ENCODE peak calls at places on chromosome 5, in six cellular contexts. H is epithelial cell of esophagus; S is progenitor cell of endocrine pancreas; L is glutamatergic neuron; A is dorsolateral prefrontal cortex; X is CD4-positive, alpha-beta T cell. G is an unnamed sample.
A peak's percentile ranks its signal among the peaks of the same experiment; 100 is the strongest.

GRCh38 chr5:53642006-53642405 is 81.6 kb downstream of the NDUFS4 start:
- DNase-seq in H (peak; percentile 58), S (no peak), L (no peak), A (no peak), X (no peak), G (no peak)

GRCh38 chr5:63125862-63126261 is 547.2 kb downstream of the LRRC70 start:
- DNase-seq in H (peak; percentile 64), S (no peak), L (no peak), A (no peak), X (no peak), G (no peak)

GRCh38 chr5:139214646-139215045 is 16.5 kb upstream of the SIL1 start:
- DNase-seq in H (no peak), S (no peak), L (no peak), A (no peak), X (no peak), G (no peak)

GRCh38 chr5:18546570-18546969 is 912.3 kb downstream of the TAF11L14 start:
- DNase-seq in H (no peak), S (no peak), L (no peak), A (no peak), X (no peak), G (no peak)

GRCh38 chr5:14036514-14036913 is 92.0 kb upstream of the DNAH5 start:
- DNase-seq in H (peak; percentile 27), S (no peak), L (no peak), A (no peak), X (no peak), G (no peak)

GRCh38 chr5:85168474-85168873 is 783.8 kb upstream of the EDIL3 start:
- DNase-seq in H (no peak), S (no peak), L (no peak), A (no peak), X (no peak), G (no peak)

GRCh38 chr5:129820-130219 is 37.9 kb downstream of the PLEKHG4B start:
- DNase-seq in H (no peak), S (no peak), L (no peak), A (no peak), X (no peak), G (no peak)

GRCh38 chr5:135883441-135883840 is 12.2 kb downstream of the IL9 start:
- DNase-seq in H (no peak), S (no peak), L (no peak), A (no peak), X (no peak), G (no peak)

GRCh38 chr5:170636836-170637477 is 133.1 kb downstream of the KCNIP1 start:
- DNase-seq in H (no peak), S (no peak), L (no peak), A (no peak), X (no peak), G (no peak)

GRCh38 chr5:127358274-127358673 is 67.7 kb downstream of the MEGF10 start:
- DNase-seq in H (no peak), S (no peak), L (no peak), A (no peak), X (no peak), G (no peak)

GRCh38 chr5:104344809-104345512 is 782.4 kb upstream of the NUDT12 start:
- DNase-seq in H (peak; percentile 59), S (no peak), L (peak; percentile 14), A (no peak), X (no peak), G (no peak)

GRCh38 chr5:141816598-141817399 is 61.4 kb downstream of the PCDH1 start:
- DNase-seq in H (no peak), S (no peak), L (no peak), A (no peak), X (no peak), G (no peak)

GRCh38 chr5:154253807-154254206 is 63.3 kb downstream of the GALNT10 start:
- DNase-seq in H (no peak), S (no peak), L (no peak), A (no peak), X (no peak), G (no peak)

GRCh38 chr5:175620527-175620926 is 37.3 kb upstream of the HRH2 start:
- DNase-seq in H (no peak), S (no peak), L (no peak), A (no peak), X (no peak), G (no peak)

GRCh38 chr5:24385617-24386016 is 259.2 kb downstream of the CDH10 start:
- DNase-seq in H (no peak), S (no peak), L (no peak), A (no peak), X (no peak), G (no peak)

GRCh38 chr5:1443991-1444360 is 1.3 kb downstream of the SLC6A3 start:
- DNase-seq in H (no peak), S (no peak), L (no peak), A (no peak), X (no peak), G (no peak)

GRCh38 chr5:127840809-127841208 is 137.6 kb downstream of the CCDC192 start:
- DNase-seq in H (no peak), S (no peak), L (no peak), A (no peak), X (no peak), G (no peak)

GRCh38 chr5:77892061-77893010 is 116.2 kb upstream of the TBCA start:
- DNase-seq in H (no peak), S (no peak), L (no peak), A (no peak), X (no peak), G (no peak)

GRCh38 chr5:140205216-140205615 is 30.2 kb downstream of the CYSTM1 start:
- DNase-seq in H (peak; percentile 24), S (no peak), L (no peak), A (no peak), X (no peak), G (no peak)

GRCh38 chr5:100644776-100645175 is 109.6 kb downstream of the FAM174A start:
- DNase-seq in H (no peak), S (no peak), L (no peak), A (no peak), X (no peak), G (no peak)

GRCh38 chr5:54807421-54807820 is 178.0 kb downstream of the ESM1 start:
- DNase-seq in H (peak; percentile 62), S (no peak), L (no peak), A (no peak), X (no peak), G (no peak)

GRCh38 chr5:87526131-87526530 is 113.4 kb upstream of the CCNH start:
- DNase-seq in H (peak; percentile 13), S (no peak), L (no peak), A (no peak), X (no peak), G (no peak)

GRCh38 chr5:67149057-67149634 is 47.5 kb downstream of the CD180 start:
- DNase-seq in H (no peak), S (no peak), L (no peak), A (no peak), X (no peak), G (no peak)

GRCh38 chr5:67152400-67152799 is 44.2 kb downstream of the CD180 start:
- DNase-seq in H (no peak), S (no peak), L (no peak), A (no peak), X (no peak), G (no peak)

GRCh38 chr5:67146981-67147380 is 49.6 kb downstream of the CD180 start:
- DNase-seq in H (no peak), S (no peak), L (no peak), A (no peak), X (no peak), G (no peak)

GRCh38 chr5:67147768-67148167 is 48.8 kb downstream of the CD180 start:
- DNase-seq in H (no peak), S (no peak), L (no peak), A (no peak), X (no peak), G (no peak)

GRCh38 chr5:67149933-67150523 is 46.6 kb downstream of the CD180 start:
- DNase-seq in H (no peak), S (no peak), L (no peak), A (no peak), X (no peak), G (no peak)
- TF ChIP-seq CTCF in H (peak; percentile 13), S (peak; percentile 36), L (peak; percentile 19), A (peak; percentile 73), X (no peak), G (no peak)

GRCh38 chr5:134438268-134438622 is 26.6 kb upstream of the CDKN2AIPNL start:
- DNase-seq in H (peak; percentile 71), S (no peak), L (no peak), A (no peak), X (no peak), G (no peak)

GRCh38 chr5:134436523-134437339 is 25.1 kb upstream of the CDKN2AIPNL start:
- DNase-seq in H (peak; percentile 91), S (no peak), L (peak; percentile 29), A (peak; percentile 78), X (peak; percentile 58), G (peak; percentile 77)

GRCh38 chr5:134440185-134440755 is 28.6 kb upstream of the CDKN2AIPNL start:
- DNase-seq in H (peak; percentile 26), S (no peak), L (no peak), A (no peak), X (no peak), G (no peak)

GRCh38 chr5:134437340-134438267 is 25.9 kb upstream of the CDKN2AIPNL start:
- DNase-seq in H (peak; percentile 14), S (no peak), L (no peak), A (no peak), X (no peak), G (no peak)

DNA sequence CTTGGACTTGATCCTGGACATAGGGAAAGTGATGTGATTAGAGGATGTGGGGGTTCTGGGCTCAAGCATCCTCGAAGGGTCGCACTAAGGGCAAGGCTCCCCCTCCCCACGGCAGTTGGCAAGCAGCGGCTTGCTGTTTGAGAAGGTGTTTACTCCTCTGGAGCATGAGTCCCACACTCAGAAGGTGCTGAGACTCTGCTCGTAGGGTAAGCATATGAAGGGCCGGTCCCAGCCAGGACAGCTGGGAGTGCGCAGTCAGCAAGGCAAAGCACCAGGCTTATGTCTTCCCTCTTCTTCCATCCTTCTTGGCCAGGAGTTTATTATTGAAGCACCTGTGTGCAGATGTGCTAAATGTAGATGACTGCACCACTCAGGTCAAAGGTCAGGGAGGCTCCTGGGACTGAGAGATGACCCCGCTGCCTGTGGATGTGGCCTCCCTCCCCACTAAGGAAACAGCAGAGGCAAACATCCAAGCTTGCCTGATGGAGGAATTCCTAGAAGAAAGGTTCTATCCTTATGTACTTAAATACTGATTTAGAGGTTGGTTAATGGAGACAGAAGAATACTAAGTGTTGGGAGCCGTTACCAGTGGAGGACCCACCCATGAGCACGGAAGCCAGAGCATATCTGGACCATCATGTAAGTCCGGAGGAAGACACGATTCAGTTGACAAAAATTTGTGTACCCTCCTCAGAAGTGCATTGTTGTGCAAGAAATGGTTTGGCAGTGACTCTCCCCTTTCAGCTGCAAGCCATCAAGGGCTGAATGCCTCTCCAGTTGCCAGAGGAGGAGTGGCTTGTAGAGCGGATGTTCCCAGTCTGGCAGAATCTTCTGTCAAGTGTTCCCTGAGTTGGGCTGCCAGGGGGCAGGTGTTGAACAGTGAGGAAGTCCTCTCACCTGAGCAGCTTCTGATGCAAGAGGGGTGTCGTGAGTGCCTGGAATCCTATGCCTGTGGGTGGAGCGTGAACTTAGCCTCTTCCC is 27.2 kb upstream of the CDKN2AIPNL start:
- DNase-seq in H (peak; percentile 99), S (no peak), L (no peak), A (peak; percentile 33), X (no peak), G (no peak)
- TF ChIP-seq CTCF in H (peak; percentile 32), S (no peak), L (no peak), A (no peak), X (no peak), G (no peak)

GRCh38 chr5:98529321-98529720 is 244.1 kb upstream of the RGMB start:
- DNase-seq in H (no peak), S (no peak), L (no peak), A (no peak), X (no peak), G (no peak)
- TF ChIP-seq CTCF in H (no peak), S (no peak), L (no peak), A (no peak), X (no peak), G (no peak)

GRCh38 chr5:72920690-72921089 is 35.2 kb upstream of the FCHO2 start:
- DNase-seq in H (peak; percentile 44), S (no peak), L (no peak), A (no peak), X (no peak), G (no peak)
- TF ChIP-seq CTCF in H (peak; percentile 42), S (peak; percentile 32), L (no peak), A (peak; percentile 42), X (no peak), G (no peak)

G was measured in GM13976.